ENCODE peak calls at places on chromosomes 2 and 18, in six cellular contexts. O is activated T-helper 1 cell treated with Interleukin-2 at 50 U/mL for 16 hours, W is cardiac septum, P is mucosa of gallbladder, V is KBM-7, Z is AG04450. M is an unnamed sample.

GRCh38 chr2:240425697-240426096 is 9.8 kb upstream of the GPC1 start:
- DNase-seq in O (no peak), W (peak; percentile 68), P (no peak), V (no peak), Z (no peak), M (no peak)

GRCh38 chr2:151111599-151112278 is 149.9 kb downstream of the RBM43 start:
- DNase-seq in O (no peak), W (no peak), P (no peak), V (no peak), Z (peak; percentile 51), M (no peak)

GRCh38 chr18:75130591-75131274 is 78.2 kb downstream of the PTGR3 start:
- DNase-seq in O (no peak), W (peak; percentile 43), P (no peak), V (no peak), Z (no peak), M (no peak)

GRCh38 chr2:137675584-137676327 is 288.5 kb upstream of the HNMT start:
- DNase-seq in O (no peak), W (no peak), P (no peak), V (no peak), Z (no peak), M (no peak)

GRCh38 chr2:124678043-124678442 is 653.0 kb downstream of the CNTNAP5 start:
- DNase-seq in O (no peak), W (no peak), P (no peak), V (no peak), Z (no peak), M (no peak)

GRCh38 chr2:25936889-25937545 is 45.3 kb downstream of the KIF3C start:
- DNase-seq in O (no peak), W (no peak), P (no peak), V (no peak), Z (no peak), M (no peak)

GRCh38 chr2:168369087-168369486 is 87.0 kb upstream of the CERS6 start:
- DNase-seq in O (no peak), W (no peak), P (no peak), V (no peak), Z (no peak), M (no peak)

GRCh38 chr2:43220982-43221659 is 5.3 kb downstream of the ZFP36L2 start:
- DNase-seq in O (no peak), W (peak; percentile 78), P (peak; percentile 48), V (peak; percentile 87), Z (peak; percentile 97), M (peak; percentile 44)

GRCh38 chr2:233979748-233980147 is 62.6 kb downstream of the TRPM8 start:
- DNase-seq in O (no peak), W (peak; percentile 33), P (no peak), V (no peak), Z (no peak), M (no peak)

M was measured in T-helper 22 cell.